ENCODE peak calls at places on chromosomes 13 and 19, in six cellular contexts. One of them, this sample, is unnamed.

GRCh38 chr13:20559659-20560356 is 7.1 kb upstream of the IFT88 start:
- DNase-seq in stimulated activated CD4-positive, alpha-beta T cell treated with anti-CD3 and anti-CD28 coated beads, Interleukin-15, amount 100 ng/mL, for 24 hours: no peak
- DNase-seq in aorta: no peak
- DNase-seq in neural crest cell: no peak
- DNase-seq in effector memory CD4-positive, alpha-beta T cell: no peak
- DNase-seq in H54: no peak
- DNase-seq in this sample: no peak

GRCh38 chr13:100529666-100530065 is 58.9 kb downstream of the GGACT start:
- DNase-seq in stimulated activated CD4-positive, alpha-beta T cell treated with anti-CD3 and anti-CD28 coated beads, Interleukin-15, amount 100 ng/mL, for 24 hours: no peak
- DNase-seq in H54: no peak
- DNase-seq in neural crest cell: no peak
- DNase-seq in aorta: no peak
- DNase-seq in effector memory CD4-positive, alpha-beta T cell: no peak
- DNase-seq in this sample: no peak

GRCh38 chr13:19888799-19889198 is 25.4 kb upstream of the ZMYM5 start:
- DNase-seq in stimulated activated CD4-positive, alpha-beta T cell treated with anti-CD3 and anti-CD28 coated beads, Interleukin-15, amount 100 ng/mL, for 24 hours: no peak
- DNase-seq in aorta: no peak
- DNase-seq in neural crest cell: no peak
- DNase-seq in H54: no peak
- DNase-seq in effector memory CD4-positive, alpha-beta T cell: no peak
- DNase-seq in this sample: no peak

GRCh38 chr19:48746738-48747575 is at the start of gene IZUMO1:
- DNase-seq in neural crest cell: peak; percentile 77
- DNase-seq in effector memory CD4-positive, alpha-beta T cell: peak; percentile 21
- DNase-seq in H54: peak; percentile 87
- DNase-seq in stimulated activated CD4-positive, alpha-beta T cell treated with anti-CD3 and anti-CD28 coated beads, Interleukin-15, amount 100 ng/mL, for 24 hours: peak; percentile 72
- DNase-seq in aorta: peak; percentile 90
- DNase-seq in this sample: peak; percentile 63

GRCh38 chr13:21309542-21310172 is 133.2 kb downstream of the MRPL57 start:
- DNase-seq in H54: no peak
- DNase-seq in effector memory CD4-positive, alpha-beta T cell: no peak
- DNase-seq in neural crest cell: no peak
- DNase-seq in stimulated activated CD4-positive, alpha-beta T cell treated with anti-CD3 and anti-CD28 coated beads, Interleukin-15, amount 100 ng/mL, for 24 hours: no peak
- DNase-seq in aorta: no peak
- DNase-seq in this sample: no peak

GRCh38 chr19:7856679-7857663 is 17.2 kb downstream of the PRR36 start:
- DNase-seq in aorta: no peak
- DNase-seq in H54: no peak
- DNase-seq in neural crest cell: no peak
- DNase-seq in stimulated activated CD4-positive, alpha-beta T cell treated with anti-CD3 and anti-CD28 coated beads, Interleukin-15, amount 100 ng/mL, for 24 hours: no peak
- DNase-seq in effector memory CD4-positive, alpha-beta T cell: no peak
- DNase-seq in this sample: no peak

GRCh38 chr19:47470447-47471195 is 1.1 kb downstream of the SLC8A2 start:
- DNase-seq in H54: no peak
- DNase-seq in stimulated activated CD4-positive, alpha-beta T cell treated with anti-CD3 and anti-CD28 coated beads, Interleukin-15, amount 100 ng/mL, for 24 hours: no peak
- DNase-seq in effector memory CD4-positive, alpha-beta T cell: no peak
- DNase-seq in neural crest cell: no peak
- DNase-seq in aorta: no peak
- DNase-seq in this sample: no peak

GRCh38 chr13:38180100-38180499 is 169.6 kb upstream of the UFM1 start:
- DNase-seq in aorta: no peak
- DNase-seq in stimulated activated CD4-positive, alpha-beta T cell treated with anti-CD3 and anti-CD28 coated beads, Interleukin-15, amount 100 ng/mL, for 24 hours: no peak
- DNase-seq in H54: no peak
- DNase-seq in neural crest cell: no peak
- DNase-seq in effector memory CD4-positive, alpha-beta T cell: no peak
- DNase-seq in this sample: no peak

GRCh38 chr13:97000295-97000925 is 6.1 kb upstream of the OXGR1 start:
- DNase-seq in H54: no peak
- DNase-seq in aorta: no peak
- DNase-seq in stimulated activated CD4-positive, alpha-beta T cell treated with anti-CD3 and anti-CD28 coated beads, Interleukin-15, amount 100 ng/mL, for 24 hours: no peak
- DNase-seq in effector memory CD4-positive, alpha-beta T cell: no peak
- DNase-seq in neural crest cell: no peak
- DNase-seq in this sample: no peak

GRCh38 chr19:14333101-14333871 is 48.0 kb upstream of the ADGRE5 start:
- DNase-seq in aorta: no peak
- DNase-seq in stimulated activated CD4-positive, alpha-beta T cell treated with anti-CD3 and anti-CD28 coated beads, Interleukin-15, amount 100 ng/mL, for 24 hours: peak; percentile 51
- DNase-seq in neural crest cell: peak; percentile 18
- DNase-seq in H54: peak; percentile 79
- DNase-seq in effector memory CD4-positive, alpha-beta T cell: no peak
- DNase-seq in this sample: peak; percentile 29

GRCh38 chr19:17209126-17210036 is 5.8 kb upstream of the USE1 start:
- DNase-seq in aorta: peak; percentile 84
- DNase-seq in stimulated activated CD4-positive, alpha-beta T cell treated with anti-CD3 and anti-CD28 coated beads, Interleukin-15, amount 100 ng/mL, for 24 hours: peak; percentile 74
- DNase-seq in H54: peak; percentile 67
- DNase-seq in effector memory CD4-positive, alpha-beta T cell: no peak
- DNase-seq in neural crest cell: peak; percentile 31
- DNase-seq in this sample: peak; percentile 71

GRCh38 chr19:5183616-5184015 is 157.0 kb downstream of the PTPRS start:
- DNase-seq in H54: no peak
- DNase-seq in effector memory CD4-positive, alpha-beta T cell: no peak
- DNase-seq in stimulated activated CD4-positive, alpha-beta T cell treated with anti-CD3 and anti-CD28 coated beads, Interleukin-15, amount 100 ng/mL, for 24 hours: no peak
- DNase-seq in neural crest cell: no peak
- DNase-seq in aorta: no peak
- DNase-seq in this sample: no peak

GRCh38 chr19:40831502-40832430 is 18.5 kb downstream of the CYP2A6 start:
- DNase-seq in neural crest cell: no peak
- DNase-seq in stimulated activated CD4-positive, alpha-beta T cell treated with anti-CD3 and anti-CD28 coated beads, Interleukin-15, amount 100 ng/mL, for 24 hours: no peak
- DNase-seq in H54: peak; percentile 52
- DNase-seq in effector memory CD4-positive, alpha-beta T cell: no peak
- DNase-seq in aorta: no peak
- DNase-seq in this sample: no peak

GRCh38 chr13:113448885-113449692 is 4.2 kb downstream of the ADPRHL1 start:
- DNase-seq in effector memory CD4-positive, alpha-beta T cell: peak; percentile 41
- DNase-seq in neural crest cell: no peak
- DNase-seq in aorta: no peak
- DNase-seq in stimulated activated CD4-positive, alpha-beta T cell treated with anti-CD3 and anti-CD28 coated beads, Interleukin-15, amount 100 ng/mL, for 24 hours: no peak
- DNase-seq in H54: no peak
- DNase-seq in this sample: peak; percentile 56

GRCh38 chr13:105272660-105273631 is 1262.5 kb downstream of the EFNB2 start:
- DNase-seq in aorta: no peak
- DNase-seq in effector memory CD4-positive, alpha-beta T cell: no peak
- DNase-seq in stimulated activated CD4-positive, alpha-beta T cell treated with anti-CD3 and anti-CD28 coated beads, Interleukin-15, amount 100 ng/mL, for 24 hours: no peak
- DNase-seq in neural crest cell: no peak
- DNase-seq in H54: no peak
- DNase-seq in this sample: no peak

GRCh38 chr19:45640849-45641273 is 1.7 kb upstream of the EML2 start:
- DNase-seq in stimulated activated CD4-positive, alpha-beta T cell treated with anti-CD3 and anti-CD28 coated beads, Interleukin-15, amount 100 ng/mL, for 24 hours: peak; percentile 74
- DNase-seq in neural crest cell: no peak
- DNase-seq in effector memory CD4-positive, alpha-beta T cell: no peak
- DNase-seq in H54: no peak
- DNase-seq in aorta: no peak
- DNase-seq in this sample: peak; percentile 76

GRCh38 chr13:112066624-112067004 is 335 bp upstream of the SOX1 start:
- DNase-seq in stimulated activated CD4-positive, alpha-beta T cell treated with anti-CD3 and anti-CD28 coated beads, Interleukin-15, amount 100 ng/mL, for 24 hours: peak; percentile 73
- DNase-seq in H54: no peak
- DNase-seq in effector memory CD4-positive, alpha-beta T cell: peak; percentile 19
- DNase-seq in aorta: peak; percentile 83
- DNase-seq in neural crest cell: peak; percentile 89
- DNase-seq in this sample: peak; percentile 55

GRCh38 chr13:52405767-52406494 is at the start of gene THSD1:
- DNase-seq in stimulated activated CD4-positive, alpha-beta T cell treated with anti-CD3 and anti-CD28 coated beads, Interleukin-15, amount 100 ng/mL, for 24 hours: peak; percentile 37
- DNase-seq in effector memory CD4-positive, alpha-beta T cell: no peak
- DNase-seq in neural crest cell: no peak
- DNase-seq in H54: peak; percentile 78
- DNase-seq in aorta: peak; percentile 86
- DNase-seq in this sample: peak; percentile 13

GRCh38 chr19:19650331-19650730 is 6.9 kb upstream of the GMIP start:
- DNase-seq in neural crest cell: no peak
- DNase-seq in effector memory CD4-positive, alpha-beta T cell: no peak
- DNase-seq in H54: no peak
- DNase-seq in stimulated activated CD4-positive, alpha-beta T cell treated with anti-CD3 and anti-CD28 coated beads, Interleukin-15, amount 100 ng/mL, for 24 hours: no peak
- DNase-seq in aorta: no peak
- DNase-seq in this sample: no peak

GRCh38 chr13:110541526-110541920 is 20.0 kb downstream of the RAB20 start:
- DNase-seq in aorta: peak; percentile 63
- DNase-seq in effector memory CD4-positive, alpha-beta T cell: no peak
- DNase-seq in neural crest cell: no peak
- DNase-seq in H54: no peak
- DNase-seq in stimulated activated CD4-positive, alpha-beta T cell treated with anti-CD3 and anti-CD28 coated beads, Interleukin-15, amount 100 ng/mL, for 24 hours: no peak
- DNase-seq in this sample: no peak

This sample was measured in stimulated activated naive CD8-positive, alpha-beta T cell treated with anti-CD3 and anti-CD28 coated beads, Interleukin-15, Interleukin-2, amounts not matched to agents 100 U/mL and 50 U/mL, for 24 hours.